ENCODE peak calls at places on chromosomes 11 and 22, in six cellular contexts. One of them, this sample, is unnamed.

GRCh38 chr22:49211176-49211575 is 616.5 kb downstream of the BRD1 start:
- DNase-seq in SJSA1: no peak
- DNase-seq in brain microvascular endothelial cell: no peak
- DNase-seq in uterus: peak
- DNase-seq in psoas muscle: no peak
- DNase-seq in CD4-positive, alpha-beta T cell: no peak
- DNase-seq in this sample: no peak

GRCh38 chr11:73201249-73201648 is 16.8 kb upstream of the P2RY2 start:
- DNase-seq in SJSA1: no peak
- DNase-seq in brain microvascular endothelial cell: no peak
- DNase-seq in uterus: peak
- DNase-seq in psoas muscle: no peak
- DNase-seq in CD4-positive, alpha-beta T cell: peak
- DNase-seq in this sample: no peak

GRCh38 chr11:73185680-73186293 is 32.3 kb upstream of the P2RY2 start:
- DNase-seq in SJSA1: peak
- DNase-seq in brain microvascular endothelial cell: peak
- DNase-seq in uterus: no peak
- DNase-seq in psoas muscle: peak
- DNase-seq in CD4-positive, alpha-beta T cell: no peak
- DNase-seq in this sample: peak

GRCh38 chr11:29282088-29282487 is 734.7 kb downstream of the KCNA4 start:
- DNase-seq in SJSA1: peak
- DNase-seq in brain microvascular endothelial cell: peak
- DNase-seq in uterus: no peak
- DNase-seq in psoas muscle: no peak
- DNase-seq in CD4-positive, alpha-beta T cell: no peak
- DNase-seq in this sample: peak

GRCh38 chr11:132913295-132913694 is 619.0 kb downstream of the OPCML start:
- DNase-seq in SJSA1: no peak
- DNase-seq in brain microvascular endothelial cell: no peak
- DNase-seq in uterus: no peak
- DNase-seq in psoas muscle: no peak
- DNase-seq in CD4-positive, alpha-beta T cell: no peak
- DNase-seq in this sample: no peak

GRCh38 chr22:17569971-17570511 is 6.7 kb downstream of the SLC25A18 start:
- DNase-seq in SJSA1: no peak
- DNase-seq in brain microvascular endothelial cell: peak
- DNase-seq in uterus: peak
- DNase-seq in psoas muscle: peak
- DNase-seq in CD4-positive, alpha-beta T cell: no peak
- DNase-seq in this sample: no peak

GRCh38 chr11:8429483-8429882 is 164.5 kb downstream of the STK33 start:
- DNase-seq in SJSA1: no peak
- DNase-seq in brain microvascular endothelial cell: no peak
- DNase-seq in uterus: no peak
- DNase-seq in psoas muscle: no peak
- DNase-seq in CD4-positive, alpha-beta T cell: no peak
- DNase-seq in this sample: no peak

GRCh38 chr11:104275992-104276391 is 112.0 kb upstream of the PDGFD start:
- DNase-seq in SJSA1: no peak
- DNase-seq in brain microvascular endothelial cell: no peak
- DNase-seq in uterus: no peak
- DNase-seq in psoas muscle: no peak
- DNase-seq in CD4-positive, alpha-beta T cell: no peak
- DNase-seq in this sample: no peak

GRCh38 chr11:102985850-102986249 is 30.3 kb upstream of the MMP13 start:
- DNase-seq in SJSA1: no peak
- DNase-seq in brain microvascular endothelial cell: no peak
- DNase-seq in uterus: no peak
- DNase-seq in psoas muscle: no peak
- DNase-seq in CD4-positive, alpha-beta T cell: no peak
- DNase-seq in this sample: no peak

GRCh38 chr22:37469416-37470086 is 16.6 kb downstream of the MFNG start:
- DNase-seq in SJSA1: no peak
- DNase-seq in brain microvascular endothelial cell: no peak
- DNase-seq in uterus: no peak
- DNase-seq in psoas muscle: no peak
- DNase-seq in CD4-positive, alpha-beta T cell: no peak
- DNase-seq in this sample: no peak

GRCh38 chr11:119427279-119427678 is 4.3 kb upstream of the THY1 start:
- DNase-seq in SJSA1: no peak
- DNase-seq in brain microvascular endothelial cell: no peak
- DNase-seq in uterus: no peak
- DNase-seq in psoas muscle: peak
- DNase-seq in CD4-positive, alpha-beta T cell: no peak
- DNase-seq in this sample: peak

GRCh38 chr11:46724088-46724487 is 5.1 kb downstream of the F2 start:
- DNase-seq in SJSA1: no peak
- DNase-seq in brain microvascular endothelial cell: no peak
- DNase-seq in uterus: no peak
- DNase-seq in psoas muscle: no peak
- DNase-seq in CD4-positive, alpha-beta T cell: no peak
- DNase-seq in this sample: no peak

GRCh38 chr11:70364745-70365535 is 33.4 kb upstream of the CTTN start:
- DNase-seq in SJSA1: no peak
- DNase-seq in brain microvascular endothelial cell: no peak
- DNase-seq in uterus: no peak
- DNase-seq in psoas muscle: no peak
- DNase-seq in CD4-positive, alpha-beta T cell: peak
- DNase-seq in this sample: no peak

GRCh38 chr22:23077627-23078461 is 7.5 kb downstream of the GNAZ start:
- DNase-seq in SJSA1: no peak
- DNase-seq in brain microvascular endothelial cell: no peak
- DNase-seq in uterus: no peak
- DNase-seq in psoas muscle: no peak
- DNase-seq in CD4-positive, alpha-beta T cell: no peak
- DNase-seq in this sample: no peak

GRCh38 chr22:25419247-25420113 is 145.0 kb upstream of the GRK3 start:
- DNase-seq in SJSA1: no peak
- DNase-seq in brain microvascular endothelial cell: peak
- DNase-seq in uterus: no peak
- DNase-seq in psoas muscle: no peak
- DNase-seq in CD4-positive, alpha-beta T cell: no peak
- DNase-seq in this sample: peak

GRCh38 chr22:22657712-22658111 is 13.3 kb downstream of the GGTLC2 start:
- DNase-seq in SJSA1: no peak
- DNase-seq in brain microvascular endothelial cell: no peak
- DNase-seq in uterus: no peak
- DNase-seq in psoas muscle: no peak
- DNase-seq in CD4-positive, alpha-beta T cell: no peak
- DNase-seq in this sample: no peak

GRCh38 chr11:36631704-36632287 is 33.8 kb upstream of the RAG2 start:
- DNase-seq in SJSA1: no peak
- DNase-seq in brain microvascular endothelial cell: no peak
- DNase-seq in uterus: no peak
- DNase-seq in psoas muscle: no peak
- DNase-seq in CD4-positive, alpha-beta T cell: no peak
- DNase-seq in this sample: no peak

GRCh38 chr22:39292002-39292401 is 27.4 kb downstream of the RPL3 start:
- DNase-seq in SJSA1: no peak
- DNase-seq in brain microvascular endothelial cell: no peak
- DNase-seq in uterus: no peak
- DNase-seq in psoas muscle: no peak
- DNase-seq in CD4-positive, alpha-beta T cell: no peak
- DNase-seq in this sample: peak

GRCh38 chr11:91926967-91927366 is 297.7 kb upstream of the FAT3 start:
- DNase-seq in SJSA1: no peak
- DNase-seq in brain microvascular endothelial cell: no peak
- DNase-seq in uterus: peak
- DNase-seq in psoas muscle: peak
- DNase-seq in CD4-positive, alpha-beta T cell: no peak
- DNase-seq in this sample: no peak

GRCh38 chr22:48719978-48720661 is 1107.6 kb downstream of the BRD1 start:
- DNase-seq in SJSA1: no peak
- DNase-seq in brain microvascular endothelial cell: no peak
- DNase-seq in uterus: no peak
- DNase-seq in psoas muscle: no peak
- DNase-seq in CD4-positive, alpha-beta T cell: no peak
- DNase-seq in this sample: no peak

GRCh38 chr11:134150195-134150903 is 73.4 kb downstream of the NCAPD3 start:
- DNase-seq in SJSA1: no peak
- DNase-seq in brain microvascular endothelial cell: no peak
- DNase-seq in uterus: no peak
- DNase-seq in psoas muscle: no peak
- DNase-seq in CD4-positive, alpha-beta T cell: no peak
- DNase-seq in this sample: no peak

GRCh38 chr11:36222755-36223635 is 66.2 kb downstream of the COMMD9 start:
- DNase-seq in SJSA1: no peak
- DNase-seq in brain microvascular endothelial cell: no peak
- DNase-seq in uterus: peak
- DNase-seq in psoas muscle: no peak
- DNase-seq in CD4-positive, alpha-beta T cell: no peak
- DNase-seq in this sample: no peak

DNA sequence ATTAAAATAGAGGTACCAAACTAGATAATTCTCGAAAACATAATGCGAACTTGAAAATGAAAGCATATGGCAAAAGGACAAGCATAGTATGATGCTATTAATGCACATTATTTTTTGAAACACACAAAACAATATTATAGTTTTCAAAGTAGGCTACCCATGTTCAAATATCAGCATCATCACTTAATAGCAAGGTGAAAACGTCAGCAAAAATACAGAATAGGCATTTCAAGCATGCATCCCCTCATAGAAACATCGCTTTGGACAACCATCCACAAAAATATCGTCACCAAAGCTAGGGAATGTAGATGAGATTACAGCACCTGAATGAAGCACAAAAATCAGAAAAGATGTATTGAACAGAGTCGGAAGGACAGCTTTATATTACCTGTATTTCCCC is 814.5 kb upstream of the LRRC4C start:
- DNase-seq in SJSA1: no peak
- DNase-seq in brain microvascular endothelial cell: no peak
- DNase-seq in uterus: no peak
- DNase-seq in psoas muscle: no peak
- DNase-seq in CD4-positive, alpha-beta T cell: no peak
- DNase-seq in this sample: no peak
- H3K27ac ChIP-seq in SJSA1: no peak
- H3K27ac ChIP-seq in brain microvascular endothelial cell: no peak
- H3K27ac ChIP-seq in uterus: no peak
- H3K27ac ChIP-seq in psoas muscle: no peak
- H3K27ac ChIP-seq in CD4-positive, alpha-beta T cell: no peak
- H3K27ac ChIP-seq in this sample: no peak

GRCh38 chr11:33195391-33196190 is 34.3 kb upstream of the CSTF3 start:
- DNase-seq in SJSA1: no peak
- DNase-seq in brain microvascular endothelial cell: no peak
- DNase-seq in uterus: no peak
- DNase-seq in psoas muscle: no peak
- DNase-seq in CD4-positive, alpha-beta T cell: no peak
- DNase-seq in this sample: no peak
- H3K27ac ChIP-seq in SJSA1: no peak
- H3K27ac ChIP-seq in brain microvascular endothelial cell: no peak
- H3K27ac ChIP-seq in uterus: no peak
- H3K27ac ChIP-seq in psoas muscle: no peak
- H3K27ac ChIP-seq in CD4-positive, alpha-beta T cell: no peak
- H3K27ac ChIP-seq in this sample: no peak

DNA sequence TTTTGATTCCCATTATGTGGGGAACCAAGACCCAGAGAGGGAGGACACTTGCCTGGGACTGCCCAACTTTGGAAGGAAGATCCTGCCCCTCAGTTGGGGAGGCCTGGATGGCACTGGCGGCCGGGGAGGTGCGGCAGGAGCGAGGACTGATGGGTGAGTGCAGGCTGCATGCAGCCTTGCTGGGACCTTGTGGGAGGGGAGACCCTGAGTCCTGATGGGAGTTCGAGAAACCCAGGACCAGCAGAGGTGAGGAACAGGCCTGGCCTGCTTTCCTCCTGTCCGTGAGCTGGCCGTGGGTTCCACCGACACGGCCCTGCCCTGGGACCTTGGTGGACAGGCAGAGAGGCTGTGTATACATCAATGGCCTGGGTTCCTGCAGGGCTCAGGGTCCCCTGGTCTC is 19.3 kb upstream of the SMIM38 start:
- DNase-seq in SJSA1: no peak
- DNase-seq in brain microvascular endothelial cell: no peak
- DNase-seq in uterus: no peak
- DNase-seq in psoas muscle: no peak
- DNase-seq in CD4-positive, alpha-beta T cell: no peak
- DNase-seq in this sample: no peak
- H3K27ac ChIP-seq in SJSA1: no peak
- H3K27ac ChIP-seq in brain microvascular endothelial cell: no peak
- H3K27ac ChIP-seq in uterus: no peak
- H3K27ac ChIP-seq in psoas muscle: no peak
- H3K27ac ChIP-seq in CD4-positive, alpha-beta T cell: no peak
- H3K27ac ChIP-seq in this sample: peak

GRCh38 chr11:63508009-63508408 is 2.1 kb downstream of the LGALS12 start:
- DNase-seq in SJSA1: peak
- DNase-seq in brain microvascular endothelial cell: no peak
- DNase-seq in uterus: no peak
- DNase-seq in psoas muscle: peak
- DNase-seq in CD4-positive, alpha-beta T cell: no peak
- DNase-seq in this sample: peak

GRCh38 chr11:63503492-63503891 is 2.4 kb upstream of the LGALS12 start:
- DNase-seq in SJSA1: no peak
- DNase-seq in brain microvascular endothelial cell: no peak
- DNase-seq in uterus: no peak
- DNase-seq in psoas muscle: no peak
- DNase-seq in CD4-positive, alpha-beta T cell: no peak
- DNase-seq in this sample: no peak

GRCh38 chr11:63504054-63504453 is 1.8 kb upstream of the LGALS12 start:
- DNase-seq in SJSA1: no peak
- DNase-seq in brain microvascular endothelial cell: no peak
- DNase-seq in uterus: no peak
- DNase-seq in psoas muscle: no peak
- DNase-seq in CD4-positive, alpha-beta T cell: no peak
- DNase-seq in this sample: no peak

GRCh38 chr11:63504933-63505586 is 824 bp upstream of the LGALS12 start:
- DNase-seq in SJSA1: no peak
- DNase-seq in brain microvascular endothelial cell: no peak
- DNase-seq in uterus: no peak
- DNase-seq in psoas muscle: no peak
- DNase-seq in CD4-positive, alpha-beta T cell: no peak
- DNase-seq in this sample: no peak

GRCh38 chr11:63505857-63506528 is at the start of gene LGALS12:
- DNase-seq in SJSA1: no peak
- DNase-seq in brain microvascular endothelial cell: no peak
- DNase-seq in uterus: no peak
- DNase-seq in psoas muscle: no peak
- DNase-seq in CD4-positive, alpha-beta T cell: no peak
- DNase-seq in this sample: no peak
- H3K27ac ChIP-seq in SJSA1: no peak
- H3K27ac ChIP-seq in brain microvascular endothelial cell: no peak
- H3K27ac ChIP-seq in uterus: no peak
- H3K27ac ChIP-seq in psoas muscle: no peak
- H3K27ac ChIP-seq in CD4-positive, alpha-beta T cell: no peak
- H3K27ac ChIP-seq in this sample: no peak